ENCODE peak calls at places on chromosomes 11 and 22, in seven cellular contexts. One of them, this sample, is unnamed.

GRCh38 chr11:371051-371450 is 1.8 kb downstream of the B4GALNT4 start:
- DNase-seq in MCF 10A: no peak
- DNase-seq in suprapubic skin: no peak
- DNase-seq in retinal pigment epithelial cell: no peak
- DNase-seq in astrocyte of the cerebellum: no peak
- DNase-seq in IMR-90: no peak
- DNase-seq in NCI-H524: no peak
- DNase-seq in this sample: no peak

GRCh38 chr11:2442554-2442953 is 1.8 kb downstream of the TRPM5 start:
- DNase-seq in suprapubic skin: no peak
- DNase-seq in retinal pigment epithelial cell: no peak
- DNase-seq in IMR-90: no peak
- DNase-seq in astrocyte of the cerebellum: no peak
- DNase-seq in NCI-H524: no peak
- DNase-seq in MCF 10A: no peak
- DNase-seq in this sample: no peak

GRCh38 chr11:45900916-45901617 is 6.0 kb downstream of the FREY1 start:
- DNase-seq in suprapubic skin: no peak
- DNase-seq in MCF 10A: no peak
- DNase-seq in astrocyte of the cerebellum: no peak
- DNase-seq in retinal pigment epithelial cell: no peak
- DNase-seq in NCI-H524: no peak
- DNase-seq in IMR-90: no peak
- DNase-seq in this sample: no peak

GRCh38 chr22:45543243-45543642 is 40.6 kb downstream of the FBLN1 start:
- DNase-seq in suprapubic skin: no peak
- DNase-seq in NCI-H524: no peak
- DNase-seq in retinal pigment epithelial cell: no peak
- DNase-seq in MCF 10A: no peak
- DNase-seq in IMR-90: no peak
- DNase-seq in astrocyte of the cerebellum: no peak
- DNase-seq in this sample: no peak

GRCh38 chr11:69509846-69510390 is 28.5 kb downstream of the LINC01488 start:
- DNase-seq in NCI-H524: no peak
- DNase-seq in astrocyte of the cerebellum: no peak
- DNase-seq in MCF 10A: no peak
- DNase-seq in retinal pigment epithelial cell: no peak
- DNase-seq in IMR-90: no peak
- DNase-seq in suprapubic skin: no peak
- DNase-seq in this sample: no peak

GRCh38 chr11:125591659-125592304 is 870 bp upstream of the STT3A start:
- DNase-seq in IMR-90: peak
- DNase-seq in retinal pigment epithelial cell: peak
- DNase-seq in suprapubic skin: no peak
- DNase-seq in NCI-H524: no peak
- DNase-seq in astrocyte of the cerebellum: no peak
- DNase-seq in MCF 10A: no peak
- DNase-seq in this sample: peak

GRCh38 chr11:91947215-91947614 is 277.4 kb upstream of the FAT3 start:
- DNase-seq in MCF 10A: peak
- DNase-seq in NCI-H524: peak
- DNase-seq in astrocyte of the cerebellum: peak
- DNase-seq in retinal pigment epithelial cell: peak
- DNase-seq in suprapubic skin: no peak
- DNase-seq in IMR-90: peak
- DNase-seq in this sample: peak

GRCh38 chr11:31779268-31779879 is 31.7 kb downstream of the PAX6 start:
- DNase-seq in suprapubic skin: no peak
- DNase-seq in IMR-90: peak
- DNase-seq in retinal pigment epithelial cell: peak
- DNase-seq in NCI-H524: no peak
- DNase-seq in MCF 10A: peak
- DNase-seq in astrocyte of the cerebellum: peak
- DNase-seq in this sample: peak

GRCh38 chr11:78379039-78379670 is 38.5 kb downstream of the GAB2 start:
- DNase-seq in IMR-90: peak
- DNase-seq in retinal pigment epithelial cell: no peak
- DNase-seq in NCI-H524: no peak
- DNase-seq in astrocyte of the cerebellum: no peak
- DNase-seq in MCF 10A: no peak
- DNase-seq in suprapubic skin: no peak
- DNase-seq in this sample: no peak

GRCh38 chr22:46047226-46047625 is 70.3 kb upstream of the WNT7B start:
- DNase-seq in astrocyte of the cerebellum: no peak
- DNase-seq in IMR-90: no peak
- DNase-seq in MCF 10A: no peak
- DNase-seq in NCI-H524: no peak
- DNase-seq in retinal pigment epithelial cell: no peak
- DNase-seq in suprapubic skin: peak
- DNase-seq in this sample: no peak

GRCh38 chr11:64969209-64969608 is 2.7 kb downstream of the MAJIN start:
- DNase-seq in IMR-90: peak
- DNase-seq in suprapubic skin: no peak
- DNase-seq in astrocyte of the cerebellum: no peak
- DNase-seq in MCF 10A: peak
- DNase-seq in retinal pigment epithelial cell: no peak
- DNase-seq in NCI-H524: peak
- DNase-seq in this sample: peak